ENCODE peak calls at places on chromosomes 16 and 17, in five cellular contexts. X, F, Z, N and B are unnamed samples.

GRCh38 chr17:62319846-62320245 is 60.5 kb upstream of the EFCAB3 start:
- DNase-seq in Z (no peak), N (no peak), F (no peak), X (no peak), B (no peak)

GRCh38 chr17:59300941-59301340 is 30.5 kb upstream of the YPEL2 start:
- DNase-seq in N (no peak), X (no peak), Z (no peak), F (no peak), B (no peak)

GRCh38 chr16:83552193-83552592 is 255.6 kb upstream of the HSBP1 start:
- DNase-seq in Z (peak), X (peak), N (no peak), F (no peak), B (peak)

GRCh38 chr16:86639354-86639753 is 61.0 kb downstream of the FOXL1 start:
- DNase-seq in N (no peak), X (no peak), F (no peak), Z (no peak), B (no peak)

GRCh38 chr17:419073-419735 is 66.6 kb upstream of the RPH3AL start:
- DNase-seq in X (no peak), F (no peak), Z (no peak), N (no peak), B (no peak)

GRCh38 chr16:48153689-48154265 is 2.0 kb downstream of the ABCC12 start:
- DNase-seq in Z (no peak), N (no peak), F (no peak), X (no peak), B (no peak)

GRCh38 chr16:75486666-75487313 is 8.5 kb downstream of the CHST6 start:
- DNase-seq in N (no peak), F (no peak), Z (no peak), X (no peak), B (no peak)

GRCh38 chr16:56916571-56917403 is 15.2 kb upstream of the HERPUD1 start:
- DNase-seq in F (no peak), N (no peak), Z (no peak), X (no peak), B (no peak)

GRCh38 chr17:46859996-46860395 is 8.6 kb downstream of the WNT9B start:
- DNase-seq in N (no peak), F (no peak), X (no peak), Z (no peak), B (no peak)

GRCh38 chr17:78239489-78239931 is 8.1 kb downstream of the TMEM235 start:
- DNase-seq in X (no peak), N (no peak), F (no peak), Z (no peak), B (no peak)

GRCh38 chr16:27408012-27408601 is 6.1 kb downstream of the IL21R start:
- DNase-seq in Z (no peak), X (peak), N (no peak), F (no peak), B (peak)

GRCh38 chr16:23351360-23351759 is 49.3 kb downstream of the SCNN1B start:
- DNase-seq in F (no peak), Z (no peak), X (no peak), N (no peak), B (no peak)

GRCh38 chr17:83054518-83055125 is 24.8 kb upstream of the METRNL start:
- DNase-seq in N (no peak), F (no peak), X (no peak), Z (no peak), B (no peak)

GRCh38 chr16:53071748-53072301 is 17.0 kb downstream of the CHD9 start:
- DNase-seq in Z (no peak), X (no peak), N (no peak), F (peak), B (no peak)

GRCh38 chr17:76179496-76180467 is 38.7 kb upstream of the FOXJ1 start:
- DNase-seq in F (no peak), X (peak), N (no peak), Z (no peak), B (peak)